ENCODE peak calls at places on chromosomes 6 and 20, in five cellular contexts. One of them, this sample, is unnamed.

GRCh38 chr6:17212541-17213371 is 68.4 kb upstream of the RBM24 start:
- DNase-seq in HFF-Myc: no peak
- DNase-seq in left lung: peak
- DNase-seq in gastrocnemius medialis: peak
- DNase-seq in fibroblast of the aortic adventitia: no peak
- DNase-seq in this sample: no peak

GRCh38 chr6:122620902-122621301 is 10.7 kb downstream of the PKIB start:
- DNase-seq in left lung: no peak
- DNase-seq in fibroblast of the aortic adventitia: no peak
- DNase-seq in gastrocnemius medialis: no peak
- DNase-seq in HFF-Myc: no peak
- DNase-seq in this sample: no peak

GRCh38 chr20:38151455-38151854 is 13.6 kb downstream of the TGM2 start:
- DNase-seq in gastrocnemius medialis: no peak
- DNase-seq in fibroblast of the aortic adventitia: no peak
- DNase-seq in left lung: no peak
- DNase-seq in HFF-Myc: no peak
- DNase-seq in this sample: no peak

GRCh38 chr20:32078777-32079176 is 26.7 kb downstream of the HCK start:
- DNase-seq in left lung: no peak
- DNase-seq in fibroblast of the aortic adventitia: no peak
- DNase-seq in HFF-Myc: no peak
- DNase-seq in gastrocnemius medialis: no peak
- DNase-seq in this sample: no peak

GRCh38 chr6:148413321-148414094 is 70.9 kb downstream of the SASH1 start:
- DNase-seq in left lung: no peak
- DNase-seq in fibroblast of the aortic adventitia: no peak
- DNase-seq in gastrocnemius medialis: no peak
- DNase-seq in HFF-Myc: no peak
- DNase-seq in this sample: no peak

GRCh38 chr20:13533946-13534345 is 104.8 kb downstream of the TASP1 start:
- DNase-seq in left lung: no peak
- DNase-seq in gastrocnemius medialis: no peak
- DNase-seq in HFF-Myc: no peak
- DNase-seq in fibroblast of the aortic adventitia: no peak
- DNase-seq in this sample: no peak

GRCh38 chr6:135667694-135668455 is 170.3 kb upstream of the AHI1 start:
- DNase-seq in fibroblast of the aortic adventitia: peak
- DNase-seq in left lung: peak
- DNase-seq in gastrocnemius medialis: no peak
- DNase-seq in HFF-Myc: peak
- DNase-seq in this sample: peak

GRCh38 chr20:60204601-60205000 is 246.4 kb downstream of the CDH26 start:
- DNase-seq in fibroblast of the aortic adventitia: no peak
- DNase-seq in HFF-Myc: no peak
- DNase-seq in gastrocnemius medialis: no peak
- DNase-seq in left lung: no peak
- DNase-seq in this sample: no peak

GRCh38 chr20:6492396-6493055 is 275.0 kb upstream of the BMP2 start:
- DNase-seq in gastrocnemius medialis: no peak
- DNase-seq in left lung: no peak
- DNase-seq in fibroblast of the aortic adventitia: no peak
- DNase-seq in HFF-Myc: no peak
- DNase-seq in this sample: no peak

GRCh38 chr20:2799688-2800589 is 488 bp downstream of the CPXM1 start:
- DNase-seq in HFF-Myc: no peak
- DNase-seq in fibroblast of the aortic adventitia: peak
- DNase-seq in gastrocnemius medialis: no peak
- DNase-seq in left lung: no peak
- DNase-seq in this sample: no peak

GRCh38 chr6:158353851-158354508 is 41.7 kb downstream of the TULP4 start:
- DNase-seq in fibroblast of the aortic adventitia: peak
- DNase-seq in gastrocnemius medialis: no peak
- DNase-seq in left lung: no peak
- DNase-seq in HFF-Myc: no peak
- DNase-seq in this sample: peak

GRCh38 chr6:33609444-33610034 is 11.6 kb upstream of the ITPR3 start:
- DNase-seq in fibroblast of the aortic adventitia: peak
- DNase-seq in left lung: no peak
- DNase-seq in gastrocnemius medialis: peak
- DNase-seq in HFF-Myc: no peak
- DNase-seq in this sample: peak

GRCh38 chr6:136191606-136192005 is 58.5 kb downstream of the MTFR2 start:
- DNase-seq in left lung: no peak
- DNase-seq in HFF-Myc: no peak
- DNase-seq in fibroblast of the aortic adventitia: no peak
- DNase-seq in gastrocnemius medialis: no peak
- DNase-seq in this sample: no peak

GRCh38 chr20:4973330-4974097 is 27.8 kb downstream of the SLC23A2 start:
- DNase-seq in HFF-Myc: peak
- DNase-seq in left lung: peak
- DNase-seq in gastrocnemius medialis: no peak
- DNase-seq in fibroblast of the aortic adventitia: peak
- DNase-seq in this sample: peak

GRCh38 chr20:45963059-45964011 is 8.7 kb downstream of the ZNF335 start:
- DNase-seq in fibroblast of the aortic adventitia: peak
- DNase-seq in HFF-Myc: no peak
- DNase-seq in gastrocnemius medialis: no peak
- DNase-seq in left lung: peak
- DNase-seq in this sample: peak

GRCh38 chr6:89148016-89148750 is 2.3 kb downstream of the PM20D2 start:
- DNase-seq in HFF-Myc: no peak
- DNase-seq in gastrocnemius medialis: no peak
- DNase-seq in left lung: no peak
- DNase-seq in fibroblast of the aortic adventitia: no peak
- DNase-seq in this sample: no peak

GRCh38 chr6:30518505-30518850 is 29.2 kb downstream of the HLA-E start:
- DNase-seq in gastrocnemius medialis: no peak
- DNase-seq in left lung: no peak
- DNase-seq in HFF-Myc: no peak
- DNase-seq in fibroblast of the aortic adventitia: no peak
- DNase-seq in this sample: no peak

GRCh38 chr6:37725967-37726366 is 28.3 kb upstream of the MDGA1 start:
- DNase-seq in left lung: no peak
- DNase-seq in gastrocnemius medialis: no peak
- DNase-seq in HFF-Myc: no peak
- DNase-seq in fibroblast of the aortic adventitia: no peak
- DNase-seq in this sample: no peak

GRCh38 chr6:18997375-18997826 is 610.3 kb downstream of the RNF144B start:
- DNase-seq in fibroblast of the aortic adventitia: peak
- DNase-seq in gastrocnemius medialis: no peak
- DNase-seq in HFF-Myc: peak
- DNase-seq in left lung: no peak
- DNase-seq in this sample: peak

GRCh38 chr6:105713474-105714118 is 310.7 kb upstream of the PREP start:
- DNase-seq in gastrocnemius medialis: no peak
- DNase-seq in HFF-Myc: no peak
- DNase-seq in left lung: no peak
- DNase-seq in fibroblast of the aortic adventitia: peak
- DNase-seq in this sample: no peak

GRCh38 chr20:25283221-25283951 is 35.5 kb downstream of the PYGB start:
- DNase-seq in HFF-Myc: no peak
- DNase-seq in gastrocnemius medialis: peak
- DNase-seq in left lung: peak
- DNase-seq in fibroblast of the aortic adventitia: no peak
- DNase-seq in this sample: no peak

GRCh38 chr20:25286917-25287316 is 39.0 kb downstream of the PYGB start:
- DNase-seq in fibroblast of the aortic adventitia: no peak
- DNase-seq in gastrocnemius medialis: peak
- DNase-seq in left lung: peak
- DNase-seq in HFF-Myc: no peak
- DNase-seq in this sample: no peak

GRCh38 chr20:25285856-25286798 is 38.2 kb downstream of the PYGB start:
- DNase-seq in HFF-Myc: no peak
- DNase-seq in left lung: peak
- DNase-seq in fibroblast of the aortic adventitia: no peak
- DNase-seq in gastrocnemius medialis: no peak
- DNase-seq in this sample: no peak

GRCh38 chr20:25284131-25284601 is 36.3 kb downstream of the PYGB start:
- DNase-seq in left lung: peak
- DNase-seq in gastrocnemius medialis: no peak
- DNase-seq in HFF-Myc: no peak
- DNase-seq in fibroblast of the aortic adventitia: no peak
- DNase-seq in this sample: no peak

GRCh38 chr20:25285091-25285647 is 37.3 kb downstream of the PYGB start:
- DNase-seq in left lung: peak
- DNase-seq in fibroblast of the aortic adventitia: no peak
- DNase-seq in gastrocnemius medialis: no peak
- DNase-seq in HFF-Myc: no peak
- DNase-seq in this sample: no peak
- TF ChIP-seq CTCF in left lung: no peak
- TF ChIP-seq CTCF in fibroblast of the aortic adventitia: no peak
- TF ChIP-seq CTCF in gastrocnemius medialis: no peak
- TF ChIP-seq CTCF in HFF-Myc: no peak
- TF ChIP-seq CTCF in this sample: no peak

GRCh38 chr6:7696061-7696460 is 29.8 kb upstream of the BMP6 start:
- DNase-seq in left lung: no peak
- DNase-seq in fibroblast of the aortic adventitia: no peak
- DNase-seq in HFF-Myc: no peak
- DNase-seq in gastrocnemius medialis: no peak
- DNase-seq in this sample: no peak

GRCh38 chr6:7697432-7697819 is 28.5 kb upstream of the BMP6 start:
- DNase-seq in HFF-Myc: no peak
- DNase-seq in left lung: no peak
- DNase-seq in gastrocnemius medialis: no peak
- DNase-seq in fibroblast of the aortic adventitia: no peak
- DNase-seq in this sample: no peak

GRCh38 chr6:7701212-7701834 is 24.6 kb upstream of the BMP6 start:
- DNase-seq in fibroblast of the aortic adventitia: no peak
- DNase-seq in gastrocnemius medialis: no peak
- DNase-seq in left lung: no peak
- DNase-seq in HFF-Myc: no peak
- DNase-seq in this sample: no peak

GRCh38 chr6:7693827-7694226 is 32.1 kb upstream of the BMP6 start:
- DNase-seq in HFF-Myc: no peak
- DNase-seq in fibroblast of the aortic adventitia: no peak
- DNase-seq in left lung: no peak
- DNase-seq in gastrocnemius medialis: no peak
- DNase-seq in this sample: no peak

DNA sequence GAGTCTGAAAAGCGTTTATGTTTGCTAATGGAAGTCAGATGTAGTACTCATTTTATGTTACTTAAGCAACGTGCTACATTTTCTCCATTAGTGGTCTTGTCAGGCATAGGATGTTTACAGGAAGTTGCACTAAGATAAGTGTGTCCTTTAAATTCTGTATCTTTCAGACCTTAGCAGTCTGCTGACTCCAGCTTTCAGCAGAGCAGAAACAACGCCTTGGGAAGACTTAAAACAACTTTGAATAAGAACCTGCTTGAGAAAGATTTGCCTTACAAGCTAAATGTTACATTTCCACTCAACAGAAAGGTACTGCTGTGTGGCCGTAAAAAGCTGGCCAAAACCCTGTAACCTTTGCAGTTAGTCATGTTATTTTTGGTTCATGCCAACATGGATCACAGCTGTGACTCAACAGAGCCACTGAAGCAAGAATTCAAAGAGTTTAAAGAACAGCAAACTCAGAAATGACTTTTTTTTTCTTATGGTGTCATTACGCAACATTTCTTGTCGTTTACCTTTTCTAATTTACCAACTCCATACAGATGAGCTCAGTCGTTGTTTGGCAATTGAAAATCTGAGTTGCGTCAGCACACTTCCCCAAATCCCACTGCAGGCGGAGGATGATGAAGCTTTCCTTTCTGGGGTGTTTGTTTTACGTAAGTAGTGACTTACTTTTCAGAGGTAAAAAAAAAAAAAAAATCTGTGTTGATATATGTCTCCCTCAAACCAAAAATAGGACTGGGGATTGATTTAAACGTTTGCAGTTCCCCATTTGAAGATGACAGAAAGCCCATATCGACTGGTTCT is 27.9 kb upstream of the BMP6 start:
- DNase-seq in left lung: peak
- DNase-seq in gastrocnemius medialis: no peak
- DNase-seq in fibroblast of the aortic adventitia: peak
- DNase-seq in HFF-Myc: peak
- DNase-seq in this sample: peak
- H3K4me3 ChIP-seq in left lung: no peak
- H3K4me3 ChIP-seq in gastrocnemius medialis: no peak
- H3K4me3 ChIP-seq in fibroblast of the aortic adventitia: peak
- H3K4me3 ChIP-seq in HFF-Myc: peak
- H3K4me3 ChIP-seq in this sample: peak

GRCh38 chr6:119079288-119079809 is 885 bp upstream of the FAM184A start:
- DNase-seq in HFF-Myc: no peak
- DNase-seq in fibroblast of the aortic adventitia: peak
- DNase-seq in left lung: no peak
- DNase-seq in gastrocnemius medialis: no peak
- DNase-seq in this sample: peak

GRCh38 chr6:119076966-119077642 is 1.4 kb downstream of the FAM184A start:
- DNase-seq in HFF-Myc: no peak
- DNase-seq in fibroblast of the aortic adventitia: no peak
- DNase-seq in gastrocnemius medialis: no peak
- DNase-seq in left lung: no peak
- DNase-seq in this sample: no peak

GRCh38 chr6:119076173-119076965 is 2.1 kb downstream of the FAM184A start:
- DNase-seq in HFF-Myc: no peak
- DNase-seq in gastrocnemius medialis: no peak
- DNase-seq in fibroblast of the aortic adventitia: no peak
- DNase-seq in left lung: no peak
- DNase-seq in this sample: no peak

GRCh38 chr6:119078449-119079287 is at the start of gene FAM184A:
- DNase-seq in left lung: peak
- DNase-seq in HFF-Myc: no peak
- DNase-seq in fibroblast of the aortic adventitia: peak
- DNase-seq in gastrocnemius medialis: peak
- DNase-seq in this sample: peak

GRCh38 chr6:119077643-119078448 is 618 bp downstream of the FAM184A start:
- DNase-seq in fibroblast of the aortic adventitia: peak
- DNase-seq in HFF-Myc: no peak
- DNase-seq in gastrocnemius medialis: peak
- DNase-seq in left lung: peak
- DNase-seq in this sample: peak
- TF ChIP-seq CTCF in fibroblast of the aortic adventitia: no peak
- TF ChIP-seq CTCF in HFF-Myc: no peak
- TF ChIP-seq CTCF in gastrocnemius medialis: no peak
- TF ChIP-seq CTCF in left lung: no peak
- TF ChIP-seq CTCF in this sample: no peak

GRCh38 chr6:27176096-27176495 is 71.4 kb upstream of the PRSS16 start:
- DNase-seq in HFF-Myc: peak
- DNase-seq in fibroblast of the aortic adventitia: peak
- DNase-seq in left lung: no peak
- DNase-seq in gastrocnemius medialis: no peak
- DNase-seq in this sample: peak
- H3K4me3 ChIP-seq in HFF-Myc: peak
- H3K4me3 ChIP-seq in fibroblast of the aortic adventitia: no peak
- H3K4me3 ChIP-seq in left lung: peak
- H3K4me3 ChIP-seq in gastrocnemius medialis: peak
- H3K4me3 ChIP-seq in this sample: no peak

GRCh38 chr6:8172510-8172909 is 70.2 kb upstream of the EEF1E1 start:
- DNase-seq in left lung: no peak
- DNase-seq in fibroblast of the aortic adventitia: no peak
- DNase-seq in gastrocnemius medialis: no peak
- DNase-seq in HFF-Myc: no peak
- DNase-seq in this sample: no peak
- TF ChIP-seq CTCF in left lung: no peak
- TF ChIP-seq CTCF in fibroblast of the aortic adventitia: no peak
- TF ChIP-seq CTCF in gastrocnemius medialis: no peak
- TF ChIP-seq CTCF in HFF-Myc: no peak
- TF ChIP-seq CTCF in this sample: no peak